ENCODE peak calls at places on chromosomes 12 and 14, in ten cellular contexts. W, Z, F, E, J, S, D, T, H and K are unnamed samples.
A peak's percentile ranks its signal among the peaks of the same experiment; 100 is the strongest.

GRCh38 chr12:121288941-121289340 is 7.6 kb downstream of the CAMKK2 start:
- DNase-seq in D (no peak), T (no peak), E (no peak), J (no peak), H (no peak), W (peak; percentile 51), Z (no peak), S (no peak), F (no peak), K (no peak)

GRCh38 chr14:54803926-54804719 is 98.5 kb downstream of the GCH1 start:
- DNase-seq in S (no peak), F (no peak), H (no peak), E (no peak), Z (no peak), J (no peak), D (no peak), T (no peak), W (no peak), K (no peak)

GRCh38 chr12:94771741-94772140 is 121.4 kb upstream of the TMCC3 start:
- DNase-seq in T (no peak), W (no peak), S (no peak), D (no peak), F (no peak), E (no peak), H (no peak), J (no peak), Z (no peak), K (no peak)

GRCh38 chr12:24903305-24904088 is 45.4 kb downstream of the BCAT1 start:
- DNase-seq in S (no peak), J (no peak), W (no peak), H (no peak), Z (no peak), T (no peak), D (peak; percentile 38), F (no peak), E (no peak), K (no peak)

GRCh38 chr12:1132309-1132708 is 141.3 kb downstream of the ERC1 start:
- DNase-seq in D (no peak), S (no peak), J (no peak), F (no peak), T (no peak), H (no peak), E (no peak), W (no peak), Z (no peak), K (no peak)

GRCh38 chr14:44960146-44960545 is 1.6 kb downstream of the KLHL28 start:
- DNase-seq in F (no peak), W (no peak), H (no peak), J (no peak), T (no peak), E (no peak), D (no peak), Z (no peak), S (no peak), K (no peak)

GRCh38 chr12:53589423-53589822 is 36.8 kb downstream of the ATF7 start:
- DNase-seq in H (no peak), Z (no peak), J (no peak), F (no peak), T (no peak), W (no peak), E (no peak), S (no peak), D (no peak), K (no peak)

GRCh38 chr14:101083564-101084435 is 180.3 kb upstream of the RTL1 start:
- DNase-seq in E (no peak), W (no peak), J (peak; percentile 81), D (peak; percentile 16), S (no peak), F (peak; percentile 21), T (no peak), Z (no peak), H (no peak), K (no peak)

GRCh38 chr12:50988871-50989270 is 36.5 kb downstream of the HIGD1C start:
- DNase-seq in Z (no peak), F (no peak), W (no peak), T (no peak), S (no peak), D (no peak), J (no peak), E (no peak), H (no peak), K (no peak)

GRCh38 chr12:88556213-88556612 is 24.1 kb downstream of the KITLG start:
- DNase-seq in J (no peak), F (no peak), E (no peak), W (no peak), Z (no peak), S (no peak), D (no peak), H (no peak), T (no peak), K (no peak)

GRCh38 chr14:42214981-42215491 is 608.4 kb downstream of the LRFN5 start:
- DNase-seq in Z (peak; percentile 77), F (no peak), D (no peak), W (no peak), S (no peak), J (no peak), E (no peak), T (no peak), H (no peak), K (no peak)

GRCh38 chr14:101082036-101082435 is 178.5 kb upstream of the RTL1 start:
- DNase-seq in T (no peak), D (no peak), E (no peak), Z (no peak), F (peak; percentile 19), S (no peak), W (no peak), H (no peak), J (no peak), K (no peak)

GRCh38 chr12:10529603-10530002 is 23.9 kb downstream of the EIF2S3B start:
- DNase-seq in D (no peak), F (no peak), H (no peak), E (no peak), J (no peak), W (no peak), S (no peak), T (no peak), Z (no peak), K (no peak)

GRCh38 chr14:68553326-68553725 is 239.5 kb downstream of the ZFP36L1 start:
- DNase-seq in D (no peak), E (no peak), T (no peak), W (no peak), F (no peak), Z (no peak), H (no peak), S (no peak), J (no peak), K (no peak)

GRCh38 chr12:132444957-132445883 is 44.7 kb upstream of the FBRSL1 start:
- DNase-seq in J (peak; percentile 37), E (peak; percentile 66), T (peak; percentile 71), H (no peak), D (peak; percentile 39), W (no peak), Z (no peak), F (peak; percentile 43), S (peak; percentile 51), K (peak; percentile 87)

GRCh38 chr14:100899841-100900771 is 3.4 kb downstream of the RTL1 start:
- DNase-seq in T (peak; percentile 14), W (peak; percentile 16), E (no peak), F (no peak), D (no peak), H (peak; percentile 37), J (peak; percentile 65), Z (no peak), S (no peak), K (no peak)

DNA sequence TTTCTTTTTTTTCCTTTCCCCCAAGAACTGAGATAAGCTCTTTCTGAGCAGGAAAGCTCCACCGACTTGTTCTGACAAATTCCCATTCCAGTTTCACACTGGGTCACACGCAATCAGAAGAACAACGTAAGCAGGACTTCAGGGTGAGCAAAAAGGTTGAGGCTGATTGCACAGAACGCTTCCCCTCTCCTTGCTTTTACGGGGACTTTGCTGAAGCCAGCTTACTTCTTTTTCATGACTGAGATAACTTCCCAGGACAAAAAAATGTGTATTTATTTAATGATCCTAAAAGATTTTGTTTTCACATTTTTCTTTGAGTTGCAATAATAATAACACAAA is 153.2 kb downstream of the PHLDA1 start:
- DNase-seq in Z (peak; percentile 82), S (no peak), E (no peak), T (no peak), H (peak; percentile 47), W (no peak), F (no peak), J (no peak), D (no peak), K (no peak)
- H3K4me3 ChIP-seq in Z (no peak overlapping the region), S (no peak overlapping the region), E (no peak overlapping the region), T (no peak overlapping the region), H (no peak overlapping the region), W (no peak overlapping the region), F (no peak overlapping the region), J (no peak overlapping the region), D (no peak overlapping the region), K (no peak overlapping the region)

GRCh38 chr12:113805673-113806072 is 160.5 kb downstream of the RBM19 start:
- DNase-seq in E (no peak), W (no peak), D (no peak), S (no peak), F (no peak), T (no peak), Z (no peak), J (no peak), H (no peak), K (no peak)
- TF ChIP-seq CTCF in E (no peak), W (no peak), D (no peak), S (no peak), F (no peak), T (no peak), Z (no peak), J (no peak), H (no peak), K (no peak)

DNA sequence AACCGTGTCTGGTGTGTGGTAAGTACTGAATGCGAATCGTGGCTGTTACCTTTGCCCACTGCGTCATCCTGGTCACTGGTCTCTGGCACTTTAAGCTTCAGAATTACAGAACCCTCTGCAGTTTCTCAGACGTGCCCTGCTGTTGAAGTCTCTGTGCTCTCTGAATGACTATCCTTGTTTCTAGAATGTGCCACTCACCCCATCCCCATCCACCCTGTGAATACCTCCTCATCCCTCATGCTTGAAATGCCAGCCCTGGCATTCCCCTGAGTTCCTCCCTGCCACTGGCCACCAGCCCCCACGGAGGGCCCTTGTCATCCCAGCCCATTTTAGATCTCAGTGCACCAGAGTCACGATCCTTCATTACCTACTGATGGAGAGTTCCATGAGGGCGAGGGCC is 21.3 kb downstream of the TPCN1 start:
- DNase-seq in T (no peak), W (no peak), S (no peak), F (no peak), D (no peak), J (no peak), E (no peak), H (no peak), Z (no peak), K (no peak)
- H3K36me3 ChIP-seq in T (peaks cover 28% of the 10 kb centered on the region), W (no peaks in the 10 kb centered on the region), S (peaks cover 27% of the 10 kb centered on the region), F (peaks cover 22% of the 10 kb centered on the region), D (no peaks in the 10 kb centered on the region), J (no peaks in the 10 kb centered on the region), E (peaks cover 5% of the 10 kb centered on the region), H (no peaks in the 10 kb centered on the region), Z (peaks cover 6% of the 10 kb centered on the region), K (no peaks in the 10 kb centered on the region)

DNA sequence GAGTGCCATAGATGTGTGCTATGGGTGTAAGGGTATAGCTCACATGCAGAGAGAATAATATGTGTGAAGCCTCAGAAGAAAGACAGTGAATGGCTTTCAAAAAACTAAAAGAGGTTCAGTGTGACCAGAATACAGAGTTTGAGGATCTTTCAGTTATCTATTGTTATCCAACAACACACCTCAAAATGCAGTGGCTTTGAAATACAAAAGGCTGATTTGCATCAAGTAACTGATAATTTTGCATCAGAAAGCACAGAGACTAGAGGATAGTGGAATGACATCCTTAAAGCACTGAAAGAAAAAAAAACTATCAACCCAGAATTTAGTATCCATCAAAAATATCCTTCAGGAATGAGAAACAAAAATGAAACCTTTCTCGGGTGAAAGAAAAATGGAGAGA is 131.6 kb upstream of the IGF1 start:
- DNase-seq in S (no peak), T (no peak), W (no peak), Z (no peak), H (no peak), E (no peak), D (no peak), F (no peak), J (peak; percentile 58), K (no peak)
- H3K4me3 ChIP-seq in S (no peak overlapping the region), T (no peak overlapping the region), W (no peak overlapping the region), Z (no peak overlapping the region), H (no peak overlapping the region), E (no peak overlapping the region), D (no peak overlapping the region), F (no peak overlapping the region), J (peak overlapping the region; percentile 10), K (no peak overlapping the region)